ENCODE peak calls at places on chromosomes 2 and 18, in five cellular contexts. One of them, this sample, is unnamed.
A peak's percentile ranks its signal among the peaks of the same experiment; 100 is the strongest.

GRCh38 chr2:100285011-100285410 is 37.3 kb downstream of the LONRF2 start:
- DNase-seq in mammary epithelial cell: no peak
- DNase-seq in breast epithelium: no peak
- DNase-seq in nephron progenitor cell: no peak
- DNase-seq in psoas muscle: no peak
- DNase-seq in this sample: no peak

GRCh38 chr2:25692143-25692542 is 18.8 kb upstream of the DTNB start:
- DNase-seq in mammary epithelial cell: peak; percentile 62
- DNase-seq in breast epithelium: peak; percentile 87
- DNase-seq in nephron progenitor cell: no peak
- DNase-seq in psoas muscle: no peak
- DNase-seq in this sample: no peak

GRCh38 chr2:134778372-134778771 is 59.6 kb upstream of the TMEM163 start:
- DNase-seq in mammary epithelial cell: no peak
- DNase-seq in breast epithelium: no peak
- DNase-seq in nephron progenitor cell: no peak
- DNase-seq in psoas muscle: no peak
- DNase-seq in this sample: no peak

GRCh38 chr2:84701880-84702279 is 179.0 kb downstream of the TRABD2A start:
- DNase-seq in mammary epithelial cell: peak; percentile 73
- DNase-seq in breast epithelium: no peak
- DNase-seq in nephron progenitor cell: no peak
- DNase-seq in psoas muscle: no peak
- DNase-seq in this sample: no peak

GRCh38 chr2:136823291-136823690 is 57.9 kb downstream of the THSD7B start:
- DNase-seq in mammary epithelial cell: no peak
- DNase-seq in breast epithelium: no peak
- DNase-seq in nephron progenitor cell: no peak
- DNase-seq in psoas muscle: no peak
- DNase-seq in this sample: no peak

GRCh38 chr2:16021611-16022363 is 81.4 kb downstream of the MYCN start:
- DNase-seq in mammary epithelial cell: no peak
- DNase-seq in breast epithelium: no peak
- DNase-seq in nephron progenitor cell: no peak
- DNase-seq in psoas muscle: no peak
- DNase-seq in this sample: no peak

GRCh38 chr2:111632661-111633060 is 251.3 kb downstream of the ANAPC1 start:
- DNase-seq in mammary epithelial cell: no peak
- DNase-seq in breast epithelium: no peak
- DNase-seq in nephron progenitor cell: no peak
- DNase-seq in psoas muscle: no peak
- DNase-seq in this sample: no peak

GRCh38 chr2:202101049-202101579 is 28.1 kb downstream of the KIAA2012 start:
- DNase-seq in mammary epithelial cell: no peak
- DNase-seq in breast epithelium: no peak
- DNase-seq in nephron progenitor cell: no peak
- DNase-seq in psoas muscle: no peak
- DNase-seq in this sample: no peak

GRCh38 chr2:19988600-19988999 is 1.3 kb downstream of the WDR35 start:
- DNase-seq in mammary epithelial cell: no peak
- DNase-seq in breast epithelium: no peak
- DNase-seq in nephron progenitor cell: no peak
- DNase-seq in psoas muscle: no peak
- DNase-seq in this sample: no peak

GRCh38 chr2:108787209-108787558 is 613 bp downstream of the CCDC138 start:
- DNase-seq in mammary epithelial cell: no peak
- DNase-seq in breast epithelium: no peak
- DNase-seq in nephron progenitor cell: no peak
- DNase-seq in psoas muscle: no peak
- DNase-seq in this sample: no peak

GRCh38 chr2:172972005-172972619 is 103.5 kb upstream of the MAP3K20 start:
- DNase-seq in mammary epithelial cell: peak; percentile 44
- DNase-seq in breast epithelium: no peak
- DNase-seq in nephron progenitor cell: peak; percentile 41
- DNase-seq in psoas muscle: no peak
- DNase-seq in this sample: no peak

GRCh38 chr18:79637921-79638855 is 41.4 kb upstream of the CTDP1 start:
- DNase-seq in mammary epithelial cell: no peak
- DNase-seq in breast epithelium: no peak
- DNase-seq in nephron progenitor cell: no peak
- DNase-seq in psoas muscle: no peak
- DNase-seq in this sample: no peak

GRCh38 chr2:17736989-17737388 is 16.6 kb downstream of the SMC6 start:
- DNase-seq in mammary epithelial cell: no peak
- DNase-seq in breast epithelium: no peak
- DNase-seq in nephron progenitor cell: no peak
- DNase-seq in psoas muscle: no peak
- DNase-seq in this sample: no peak

DNA sequence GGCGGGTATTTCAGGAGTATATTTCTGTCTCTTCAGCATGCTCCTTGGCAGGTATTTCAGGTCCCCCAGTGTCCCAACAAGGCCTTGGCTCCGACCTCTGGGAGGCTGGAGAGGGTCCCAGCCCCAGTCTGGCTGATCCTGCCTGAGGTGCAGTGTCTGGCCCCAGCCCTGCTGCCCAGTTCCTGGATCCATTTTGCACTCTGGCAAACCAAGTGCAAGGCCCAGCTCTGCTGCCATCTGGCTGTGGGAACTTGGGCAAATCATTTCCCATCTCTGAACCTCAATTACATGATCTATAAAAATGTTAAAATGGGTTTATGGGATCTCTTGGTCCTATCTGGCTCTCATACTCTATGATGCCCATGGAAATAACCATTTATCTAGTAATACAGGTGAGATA is 63.6 kb downstream of the ZBTB7C start:
- DNase-seq in mammary epithelial cell: no peak
- DNase-seq in breast epithelium: no peak
- DNase-seq in nephron progenitor cell: no peak
- DNase-seq in psoas muscle: no peak
- DNase-seq in this sample: no peak
- TF ChIP-seq CTCF in mammary epithelial cell: peak; percentile 67
- TF ChIP-seq CTCF in breast epithelium: no peak
- TF ChIP-seq CTCF in nephron progenitor cell: no peak
- TF ChIP-seq CTCF in psoas muscle: peak; percentile 51
- TF ChIP-seq CTCF in this sample: no peak

DNA sequence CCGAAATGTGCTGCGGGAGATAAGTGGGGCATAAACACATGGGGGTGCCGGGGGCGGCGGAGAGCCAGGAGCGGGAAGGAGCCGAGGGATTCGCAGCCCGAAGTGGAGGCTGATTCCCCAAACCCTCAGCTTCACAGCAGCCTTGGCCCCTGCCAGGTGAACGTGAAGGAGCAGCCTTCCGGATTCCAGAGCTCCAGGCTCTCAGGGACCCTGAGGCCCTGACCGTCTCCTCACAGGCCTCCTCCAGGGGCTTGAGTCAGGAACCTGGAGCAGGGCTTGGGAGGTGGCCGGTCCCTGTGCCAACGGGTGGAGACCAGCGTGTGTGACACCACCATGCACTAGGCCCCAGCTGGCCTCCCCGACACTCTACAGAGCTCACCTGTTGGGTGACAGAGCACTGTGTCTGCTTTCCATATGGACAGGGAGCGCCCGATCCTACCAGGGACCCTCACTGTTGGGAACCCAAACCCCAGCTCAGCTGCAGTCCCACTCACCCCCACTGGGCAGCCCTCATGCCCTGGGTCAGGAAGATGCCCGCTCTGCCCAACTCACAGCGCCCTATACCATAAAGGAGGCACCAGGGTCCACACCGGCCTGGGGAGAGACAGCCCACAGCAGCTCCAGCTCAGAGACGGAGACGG is 117.6 kb upstream of the OTOS start:
- DNase-seq in mammary epithelial cell: no peak
- DNase-seq in breast epithelium: no peak
- DNase-seq in nephron progenitor cell: no peak
- DNase-seq in psoas muscle: no peak
- DNase-seq in this sample: no peak
- TF ChIP-seq CTCF in mammary epithelial cell: no peak
- TF ChIP-seq CTCF in breast epithelium: no peak
- TF ChIP-seq CTCF in nephron progenitor cell: no peak
- TF ChIP-seq CTCF in psoas muscle: no peak
- TF ChIP-seq CTCF in this sample: no peak

GRCh38 chr2:211035548-211036185 is 479.3 kb downstream of the CPS1 start:
- DNase-seq in mammary epithelial cell: peak; percentile 29
- DNase-seq in breast epithelium: no peak
- DNase-seq in nephron progenitor cell: peak; percentile 3
- DNase-seq in psoas muscle: no peak
- DNase-seq in this sample: no peak

GRCh38 chr2:211027976-211028375 is 471.6 kb downstream of the CPS1 start:
- DNase-seq in mammary epithelial cell: no peak
- DNase-seq in breast epithelium: no peak
- DNase-seq in nephron progenitor cell: no peak
- DNase-seq in psoas muscle: no peak
- DNase-seq in this sample: no peak

DNA sequence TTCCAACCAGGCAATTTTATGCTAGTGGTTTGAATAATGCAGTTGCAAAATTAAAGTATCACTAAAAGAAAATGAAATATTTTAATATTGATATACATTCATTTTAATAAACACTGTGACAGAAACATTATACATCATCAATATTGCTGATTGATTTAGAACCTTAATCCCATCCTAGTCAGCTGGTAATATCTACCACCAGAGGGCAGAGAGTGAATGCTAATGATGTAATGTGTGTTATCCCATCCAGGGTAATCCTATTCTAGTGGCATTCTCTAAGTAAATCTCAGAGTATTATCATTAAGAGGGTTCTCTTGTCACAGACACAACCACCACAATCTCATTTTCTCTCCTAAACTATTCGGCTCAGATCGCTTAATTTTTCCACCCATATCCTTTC is 477.4 kb downstream of the CPS1 start:
- DNase-seq in mammary epithelial cell: peak; percentile 4
- DNase-seq in breast epithelium: no peak
- DNase-seq in nephron progenitor cell: no peak
- DNase-seq in psoas muscle: no peak
- DNase-seq in this sample: no peak
- TF ChIP-seq CTCF in mammary epithelial cell: peak; percentile 49
- TF ChIP-seq CTCF in breast epithelium: no peak
- TF ChIP-seq CTCF in nephron progenitor cell: peak; percentile 43
- TF ChIP-seq CTCF in psoas muscle: peak; percentile 17
- TF ChIP-seq CTCF in this sample: no peak

DNA sequence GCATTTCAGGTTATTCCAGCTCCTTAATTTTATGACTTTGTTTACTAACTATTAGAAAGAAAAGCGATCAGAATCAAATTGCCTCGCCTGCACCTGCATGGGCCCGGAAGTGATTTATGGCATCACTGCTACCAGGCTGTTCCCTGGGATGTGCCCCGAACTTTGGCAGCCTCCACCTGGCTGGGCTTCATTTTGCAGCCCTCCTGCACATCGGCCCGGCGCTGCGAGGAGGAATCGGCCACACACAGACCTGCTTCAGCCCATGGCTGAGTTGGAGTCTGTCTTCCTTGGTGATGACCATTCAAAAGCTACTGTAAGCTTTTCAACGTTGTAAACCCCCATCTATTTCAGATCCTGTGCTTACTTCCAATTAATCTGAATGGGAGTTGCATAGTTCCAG is 638.0 kb downstream of the RNF144A start:
- DNase-seq in mammary epithelial cell: no peak
- DNase-seq in breast epithelium: no peak
- DNase-seq in nephron progenitor cell: no peak
- DNase-seq in psoas muscle: no peak
- DNase-seq in this sample: no peak
- TF ChIP-seq CTCF in mammary epithelial cell: no peak
- TF ChIP-seq CTCF in breast epithelium: no peak
- TF ChIP-seq CTCF in nephron progenitor cell: no peak
- TF ChIP-seq CTCF in psoas muscle: no peak
- TF ChIP-seq CTCF in this sample: no peak

GRCh38 chr2:130332271-130333073 is 10.2 kb upstream of the IMP4 start:
- DNase-seq in mammary epithelial cell: peak; percentile 82
- DNase-seq in breast epithelium: peak; percentile 42
- DNase-seq in nephron progenitor cell: peak; percentile 86
- DNase-seq in psoas muscle: peak; percentile 78
- DNase-seq in this sample: peak; percentile 65
- TF ChIP-seq CTCF in mammary epithelial cell: peak; percentile 97
- TF ChIP-seq CTCF in breast epithelium: peak; percentile 88
- TF ChIP-seq CTCF in nephron progenitor cell: peak; percentile 96
- TF ChIP-seq CTCF in psoas muscle: peak; percentile 88
- TF ChIP-seq CTCF in this sample: peak; percentile 94

GRCh38 chr18:77754475-77755044 is 504.9 kb downstream of the GALR1 start:
- DNase-seq in mammary epithelial cell: no peak
- DNase-seq in breast epithelium: no peak
- DNase-seq in nephron progenitor cell: no peak
- DNase-seq in psoas muscle: no peak
- DNase-seq in this sample: no peak

GRCh38 chr18:77749189-77749588 is 499.5 kb downstream of the GALR1 start:
- DNase-seq in mammary epithelial cell: no peak
- DNase-seq in breast epithelium: no peak
- DNase-seq in nephron progenitor cell: peak; percentile 68
- DNase-seq in psoas muscle: no peak
- DNase-seq in this sample: no peak
- TF ChIP-seq CTCF in mammary epithelial cell: no peak
- TF ChIP-seq CTCF in breast epithelium: no peak
- TF ChIP-seq CTCF in nephron progenitor cell: peak; percentile 90
- TF ChIP-seq CTCF in psoas muscle: peak; percentile 12
- TF ChIP-seq CTCF in this sample: no peak

DNA sequence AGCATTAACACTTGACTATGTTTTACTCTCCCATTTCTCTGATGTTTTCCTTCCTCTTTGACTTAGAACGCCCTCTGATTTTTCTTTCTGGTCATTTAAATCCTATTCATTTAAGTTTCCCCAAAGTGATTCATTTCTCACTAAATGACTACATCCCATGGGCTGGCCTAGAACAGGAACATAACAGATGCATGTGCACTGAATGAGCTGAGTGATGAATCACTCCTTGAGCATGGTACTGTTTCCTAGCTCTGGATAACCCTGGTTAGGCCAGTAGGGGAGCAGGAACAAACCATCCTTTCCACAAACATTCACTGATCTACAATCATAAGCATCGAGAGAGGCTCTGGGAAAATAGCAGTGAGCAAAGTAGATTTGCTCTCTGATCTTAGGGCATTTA is 221.9 kb upstream of the SETBP1 start:
- DNase-seq in mammary epithelial cell: peak; percentile 91
- DNase-seq in breast epithelium: no peak
- DNase-seq in nephron progenitor cell: no peak
- DNase-seq in psoas muscle: no peak
- DNase-seq in this sample: no peak
- TF ChIP-seq CTCF in mammary epithelial cell: peak; percentile 39
- TF ChIP-seq CTCF in breast epithelium: no peak
- TF ChIP-seq CTCF in nephron progenitor cell: no peak
- TF ChIP-seq CTCF in psoas muscle: no peak
- TF ChIP-seq CTCF in this sample: no peak

GRCh38 chr2:170966648-170967396 is 37.8 kb downstream of the GORASP2 start:
- DNase-seq in mammary epithelial cell: no peak
- DNase-seq in breast epithelium: no peak
- DNase-seq in nephron progenitor cell: peak; percentile 21
- DNase-seq in psoas muscle: no peak
- DNase-seq in this sample: no peak
- TF ChIP-seq CTCF in mammary epithelial cell: peak; percentile 14
- TF ChIP-seq CTCF in breast epithelium: no peak
- TF ChIP-seq CTCF in nephron progenitor cell: peak; percentile 21
- TF ChIP-seq CTCF in psoas muscle: peak; percentile 14
- TF ChIP-seq CTCF in this sample: no peak

DNA sequence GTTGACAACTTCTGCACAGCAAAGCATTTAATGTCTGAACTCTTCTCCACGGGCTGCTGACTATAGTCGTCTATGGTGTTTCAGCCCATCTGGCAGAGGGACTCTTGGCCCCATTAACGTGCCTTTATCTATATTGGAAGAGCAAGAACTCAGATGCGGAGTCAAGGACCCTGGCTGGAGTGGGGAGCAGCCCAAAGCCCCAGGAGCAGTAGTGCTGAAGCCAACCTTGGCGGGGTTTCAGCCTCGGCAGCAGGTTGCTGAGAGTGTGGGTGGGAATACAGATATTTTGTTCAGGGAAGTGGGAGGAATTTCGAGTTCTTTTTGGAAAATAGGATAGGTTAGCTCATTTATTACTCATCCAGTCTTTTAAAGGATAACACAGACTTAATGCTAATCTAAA is 34.2 kb downstream of the TMEM17 start:
- DNase-seq in mammary epithelial cell: no peak
- DNase-seq in breast epithelium: no peak
- DNase-seq in nephron progenitor cell: no peak
- DNase-seq in psoas muscle: peak; percentile 44
- DNase-seq in this sample: no peak
- TF ChIP-seq CTCF in mammary epithelial cell: no peak
- TF ChIP-seq CTCF in breast epithelium: no peak
- TF ChIP-seq CTCF in nephron progenitor cell: no peak
- TF ChIP-seq CTCF in psoas muscle: no peak
- TF ChIP-seq CTCF in this sample: no peak